ENCODE peak calls at places on chromosome 2, in eight cellular contexts. S is K562, Y is H1, H is MM.1S, F is lung, L is OCI-LY7, Q is mucosa of descending colon, J is tibial artery. T is an unnamed sample.

GRCh38 chr2:237774811-237775553 is 23.6 kb upstream of the RBM44 start:
- DNase-seq in S (peak; percentile 33), Y (peak; percentile 7), H (peak; percentile 48), F (peak; percentile 56), L (peak; percentile 68), Q (no peak), J (no peak), T (no peak)

GRCh38 chr2:162217596-162217995 is 25.6 kb downstream of the FAP start:
- DNase-seq in S (no peak), Y (no peak), H (no peak), F (no peak), L (no peak), Q (no peak), J (no peak), T (no peak)

GRCh38 chr2:7037340-7038333 is 120.4 kb downstream of the RNF144A start:
- DNase-seq in S (peak; percentile 68), Y (no peak), H (peak; percentile 21), F (peak; percentile 68), L (peak; percentile 79), Q (no peak), J (peak; percentile 71), T (peak; percentile 54)

GRCh38 chr2:66070717-66071602 is 364.0 kb upstream of the MEIS1 start:
- DNase-seq in S (no peak), Y (no peak), H (no peak), F (no peak), L (no peak), Q (no peak), J (no peak), T (no peak)

GRCh38 chr2:181805228-181806038 is 86.1 kb upstream of the ITPRID2 start:
- DNase-seq in S (no peak), Y (no peak), H (no peak), F (no peak), L (no peak), Q (no peak), J (no peak), T (no peak)

GRCh38 chr2:12257476-12257875 is 459.3 kb upstream of the TRIB2 start:
- DNase-seq in S (no peak), Y (no peak), H (no peak), F (no peak), L (no peak), Q (no peak), J (no peak), T (no peak)

GRCh38 chr2:138846216-138846821 is 66.1 kb upstream of the NXPH2 start:
- DNase-seq in S (peak; percentile 49), Y (no peak), H (peak; percentile 64), F (no peak), L (peak; percentile 59), Q (no peak), J (no peak), T (no peak)

GRCh38 chr2:28084564-28084963 is 194.0 kb downstream of the BABAM2 start:
- DNase-seq in S (no peak), Y (no peak), H (no peak), F (no peak), L (no peak), Q (no peak), J (no peak), T (no peak)

GRCh38 chr2:201507725-201508124 is 56.2 kb downstream of the STRADB start:
- DNase-seq in S (no peak), Y (no peak), H (no peak), F (no peak), L (no peak), Q (no peak), J (no peak), T (no peak)

DNA sequence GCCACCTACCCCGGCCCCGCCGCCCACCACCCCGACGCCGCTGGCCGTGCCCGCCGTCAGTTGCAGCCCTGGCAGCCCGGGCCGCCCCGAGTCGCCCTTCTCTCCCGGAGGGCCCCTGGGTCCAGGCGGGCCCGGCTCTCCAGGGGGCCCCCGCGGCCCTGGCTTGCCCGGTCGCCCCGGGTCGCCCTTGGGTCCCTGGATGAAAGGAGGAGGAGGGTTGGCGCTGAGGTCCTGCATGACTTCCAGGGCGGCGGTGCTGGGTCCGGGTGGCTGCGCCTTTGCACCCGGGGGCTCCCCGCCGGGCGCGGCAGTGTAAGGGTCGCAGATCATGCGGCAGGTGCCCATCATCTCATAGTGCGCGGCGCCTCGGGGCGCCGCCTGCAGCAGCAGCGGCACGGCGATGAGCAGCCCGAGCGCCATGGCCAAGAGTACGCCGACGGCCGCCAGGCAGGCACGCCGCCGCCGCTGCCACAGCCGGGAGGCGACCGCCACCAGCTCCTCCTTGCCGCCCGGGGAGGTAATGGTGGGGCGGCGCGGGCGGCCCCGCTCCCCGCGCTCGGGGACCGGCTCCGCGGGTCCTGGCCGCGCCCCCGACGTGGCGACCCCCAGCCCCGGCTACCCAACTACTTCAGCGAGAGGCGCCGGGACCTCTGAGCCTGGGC is 570 bp downstream of the C1QL2 start:
- DNase-seq in S (no peak), Y (no peak), H (no peak), F (no peak), L (no peak), Q (no peak), J (no peak), T (no peak)
- H3K4me3 ChIP-seq in S (no peak overlapping the region), Y (peak overlapping the region; percentile 61), H (no peak overlapping the region), F (no peak overlapping the region), L (no peak overlapping the region), Q (no peak overlapping the region), J (no peak overlapping the region), T (peak overlapping the region; percentile 37)

GRCh38 chr2:78978340-78978739 is 47.2 kb upstream of the REG3G start:
- DNase-seq in S (no peak), Y (no peak), H (no peak), F (no peak), L (no peak), Q (no peak), J (no peak), T (no peak)

GRCh38 chr2:78982638-78983330 is 42.7 kb upstream of the REG3G start:
- DNase-seq in S (no peak), Y (no peak), H (no peak), F (no peak), L (no peak), Q (no peak), J (no peak), T (no peak)

GRCh38 chr2:78980871-78981270 is 44.6 kb upstream of the REG3G start:
- DNase-seq in S (no peak), Y (no peak), H (no peak), F (no peak), L (no peak), Q (no peak), J (no peak), T (no peak)

GRCh38 chr2:78977661-78978145 is 47.8 kb upstream of the REG3G start:
- DNase-seq in S (no peak), Y (no peak), H (peak; percentile 55), F (no peak), L (peak; percentile 86), Q (no peak), J (no peak), T (no peak)

DNA sequence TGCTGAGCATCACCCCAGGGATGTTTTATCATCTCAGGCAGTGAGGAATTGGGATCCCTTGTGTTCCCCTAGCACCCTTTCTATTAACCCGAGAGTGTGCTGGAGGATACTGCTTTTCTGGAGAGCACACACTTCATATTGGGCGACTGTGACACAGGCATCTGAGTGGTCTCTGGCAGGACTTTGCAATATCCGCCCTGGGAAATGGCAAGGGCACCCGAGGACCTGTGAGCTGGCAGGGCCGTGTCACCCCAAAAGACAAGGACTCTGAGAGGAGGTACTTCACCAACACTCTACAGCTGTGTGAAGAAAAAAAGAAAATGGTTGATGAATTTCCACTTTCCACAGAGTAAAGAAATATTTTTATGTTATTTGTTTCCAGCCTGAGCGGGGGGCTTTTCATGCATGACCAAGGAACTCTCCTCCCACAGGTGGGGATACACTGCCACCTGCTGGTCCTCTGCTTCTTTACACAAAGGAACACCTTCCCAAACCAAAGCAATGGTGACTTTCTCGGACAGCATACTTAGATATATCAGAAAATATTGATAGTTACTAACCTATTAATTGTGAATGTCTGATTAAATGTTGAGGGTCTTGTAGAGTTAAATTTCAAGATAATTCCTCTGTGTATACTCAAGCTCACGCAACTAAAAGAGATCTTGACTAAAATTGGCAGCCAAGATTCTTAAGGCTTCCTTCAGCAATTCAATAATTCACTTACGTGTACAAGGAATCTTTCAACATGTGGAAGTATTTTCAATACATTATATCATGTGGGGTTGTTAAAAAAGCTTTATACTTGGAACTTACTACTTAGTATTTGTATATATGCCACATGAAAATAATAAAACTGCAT is 45.9 kb upstream of the REG3G start:
- DNase-seq in S (peak; percentile 57), Y (peak; percentile 17), H (peak; percentile 48), F (no peak), L (peak; percentile 82), Q (no peak), J (no peak), T (no peak)
- H3K4me1 ChIP-seq in S (no peaks in the 10 kb centered on the region), Y (peaks cover 8% of the 10 kb centered on the region), H (peaks cover 10% of the 10 kb centered on the region), F (no peaks in the 10 kb centered on the region), L (peaks cover 45% of the 10 kb centered on the region), Q (no peaks in the 10 kb centered on the region), J (no peaks in the 10 kb centered on the region), T (no peaks in the 10 kb centered on the region)

GRCh38 chr2:96527052-96527964 is 9.2 kb upstream of the ARID5A start:
- DNase-seq in S (no peak), Y (no peak), H (peak; percentile 84), F (no peak), L (no peak), Q (peak; percentile 63), J (no peak), T (no peak)

GRCh38 chr2:96527990-96528679 is 8.4 kb upstream of the ARID5A start:
- DNase-seq in S (no peak), Y (no peak), H (peak; percentile 52), F (no peak), L (no peak), Q (peak; percentile 69), J (peak; percentile 88), T (peak; percentile 57)

GRCh38 chr2:96529376-96530143 is 7.0 kb upstream of the ARID5A start:
- DNase-seq in S (no peak), Y (no peak), H (no peak), F (no peak), L (no peak), Q (peak; percentile 43), J (no peak), T (no peak)

GRCh38 chr2:96530144-96530430 is 6.5 kb upstream of the ARID5A start:
- DNase-seq in S (no peak), Y (no peak), H (no peak), F (no peak), L (no peak), Q (peak; percentile 32), J (no peak), T (no peak)

GRCh38 chr2:96528680-96529375 is 7.7 kb upstream of the ARID5A start:
- DNase-seq in S (peak; percentile 25), Y (no peak), H (no peak), F (no peak), L (no peak), Q (peak; percentile 52), J (peak; percentile 62), T (no peak)
- TF ChIP-seq CTCF in S (no peak), Y (no peak), H (no peak), F (no peak), L (no peak), Q (no peak), J (no peak), T (no peak)

DNA sequence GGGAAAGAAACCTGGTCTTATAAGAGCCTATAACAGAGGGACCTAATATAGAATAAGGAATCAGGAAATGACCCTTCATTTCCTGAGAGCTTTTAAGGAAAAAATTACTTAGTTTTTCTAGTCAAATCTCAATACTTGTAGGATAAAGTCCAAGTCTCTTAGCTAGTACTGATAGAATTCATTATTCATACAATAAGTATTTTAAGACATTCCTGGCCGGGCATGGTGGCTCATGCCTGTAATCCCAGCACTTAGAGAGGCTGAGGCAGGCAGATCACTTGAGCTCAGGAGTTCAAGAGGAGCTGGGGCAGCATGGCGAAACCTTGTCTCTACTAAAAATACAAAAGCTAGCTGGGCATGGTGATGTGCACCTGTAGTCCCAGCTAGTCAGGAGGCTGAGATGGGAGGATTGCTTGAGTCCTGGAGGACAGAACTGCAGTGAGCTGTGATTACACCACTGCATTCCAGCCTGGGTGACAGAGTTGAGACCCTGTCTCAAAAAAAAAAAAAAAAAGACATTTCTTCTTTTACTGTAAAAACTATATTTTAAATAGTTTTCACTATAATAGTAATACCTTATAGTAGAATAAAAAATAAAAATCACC is 3.2 kb downstream of the RAB3GAP1 start:
- DNase-seq in S (no peak), Y (no peak), H (no peak), F (no peak), L (no peak), Q (no peak), J (peak; percentile 28), T (no peak)
- H3K4me3 ChIP-seq in S (no peak overlapping the region), Y (no peak overlapping the region), H (no peak overlapping the region), F (no peak overlapping the region), L (no peak overlapping the region), Q (no peak overlapping the region), J (no peak overlapping the region), T (peak overlapping the region; percentile 87)

T was measured in left ventricle myocardium inferior.